ENCODE peak calls at places on chromosome 2, in six cellular contexts. One of them, this sample, is unnamed. For H3K4me1, the result is how much of the 10 kb centered on the place peaks cover.

GRCh38 chr2:147873859-147874483 is 29.1 kb downstream of the ACVR2A start:
- DNase-seq in GM12878: no peak
- DNase-seq in HCT116: no peak
- DNase-seq in K562: no peak
- DNase-seq in HepG2: no peak
- DNase-seq in H1: no peak
- DNase-seq in this sample: no peak

GRCh38 chr2:71736091-71736878 is 282.9 kb downstream of the DYSF start:
- DNase-seq in GM12878: no peak
- DNase-seq in HCT116: no peak
- DNase-seq in K562: no peak
- DNase-seq in HepG2: no peak
- DNase-seq in H1: no peak
- DNase-seq in this sample: no peak

GRCh38 chr2:151862688-151863087 is 34.5 kb upstream of the ARL5A start:
- DNase-seq in GM12878: peak
- DNase-seq in HCT116: no peak
- DNase-seq in K562: no peak
- DNase-seq in HepG2: no peak
- DNase-seq in H1: no peak
- DNase-seq in this sample: no peak

GRCh38 chr2:124092685-124093084 is 67.6 kb downstream of the CNTNAP5 start:
- DNase-seq in GM12878: no peak
- DNase-seq in HCT116: no peak
- DNase-seq in K562: no peak
- DNase-seq in HepG2: no peak
- DNase-seq in H1: no peak
- DNase-seq in this sample: no peak

GRCh38 chr2:95327861-95328260 is 30.7 kb downstream of the KCNIP3 start:
- DNase-seq in GM12878: no peak
- DNase-seq in HCT116: no peak
- DNase-seq in K562: no peak
- DNase-seq in HepG2: no peak
- DNase-seq in H1: no peak
- DNase-seq in this sample: no peak

GRCh38 chr2:37379881-37380296 is 35.5 kb downstream of the QPCT start:
- DNase-seq in GM12878: no peak
- DNase-seq in HCT116: no peak
- DNase-seq in K562: no peak
- DNase-seq in HepG2: peak
- DNase-seq in H1: no peak
- DNase-seq in this sample: no peak

GRCh38 chr2:20641123-20641985 is 9.5 kb downstream of the HS1BP3 start:
- DNase-seq in GM12878: no peak
- DNase-seq in HCT116: no peak
- DNase-seq in K562: no peak
- DNase-seq in HepG2: no peak
- DNase-seq in H1: no peak
- DNase-seq in this sample: no peak

GRCh38 chr2:159128191-159128590 is 158.3 kb downstream of the WDSUB1 start:
- DNase-seq in GM12878: no peak
- DNase-seq in HCT116: no peak
- DNase-seq in K562: no peak
- DNase-seq in HepG2: no peak
- DNase-seq in H1: no peak
- DNase-seq in this sample: no peak

GRCh38 chr2:29482867-29483266 is 367.7 kb downstream of the CLIP4 start:
- DNase-seq in GM12878: no peak
- DNase-seq in HCT116: no peak
- DNase-seq in K562: no peak
- DNase-seq in HepG2: no peak
- DNase-seq in H1: no peak
- DNase-seq in this sample: no peak

GRCh38 chr2:20156826-20157605 is 67.9 kb downstream of the SDC1 start:
- DNase-seq in GM12878: peak
- DNase-seq in HCT116: no peak
- DNase-seq in K562: no peak
- DNase-seq in HepG2: no peak
- DNase-seq in H1: no peak
- DNase-seq in this sample: no peak

GRCh38 chr2:62014102-62014501 is 108.6 kb downstream of the COMMD1 start:
- DNase-seq in GM12878: no peak
- DNase-seq in HCT116: no peak
- DNase-seq in K562: no peak
- DNase-seq in HepG2: peak
- DNase-seq in H1: no peak
- DNase-seq in this sample: no peak

GRCh38 chr2:26922638-26923466 is 47.6 kb upstream of the MAPRE3 start:
- DNase-seq in GM12878: no peak
- DNase-seq in HCT116: peak
- DNase-seq in K562: peak
- DNase-seq in HepG2: peak
- DNase-seq in H1: no peak
- DNase-seq in this sample: peak

GRCh38 chr2:190589008-190589407 is 54.5 kb upstream of the NEMP2 start:
- DNase-seq in GM12878: no peak
- DNase-seq in HCT116: no peak
- DNase-seq in K562: no peak
- DNase-seq in HepG2: no peak
- DNase-seq in H1: no peak
- DNase-seq in this sample: no peak

GRCh38 chr2:5693288-5694015 is 1.3 kb downstream of the SOX11 start:
- DNase-seq in GM12878: no peak
- DNase-seq in HCT116: no peak
- DNase-seq in K562: no peak
- DNase-seq in HepG2: no peak
- DNase-seq in H1: peak
- DNase-seq in this sample: no peak

GRCh38 chr2:241014764-241015163 is 16.3 kb downstream of the SNED1 start:
- DNase-seq in GM12878: no peak
- DNase-seq in HCT116: no peak
- DNase-seq in K562: no peak
- DNase-seq in HepG2: no peak
- DNase-seq in H1: no peak
- DNase-seq in this sample: no peak

GRCh38 chr2:39228413-39229209 is 15.2 kb downstream of the CDKL4 start:
- DNase-seq in GM12878: no peak
- DNase-seq in HCT116: no peak
- DNase-seq in K562: peak
- DNase-seq in HepG2: peak
- DNase-seq in H1: peak
- DNase-seq in this sample: peak

GRCh38 chr2:12300019-12300602 is 416.6 kb upstream of the TRIB2 start:
- DNase-seq in GM12878: no peak
- DNase-seq in HCT116: no peak
- DNase-seq in K562: no peak
- DNase-seq in HepG2: no peak
- DNase-seq in H1: no peak
- DNase-seq in this sample: no peak

GRCh38 chr2:37590119-37590571 is 81.3 kb downstream of the CDC42EP3 start:
- DNase-seq in GM12878: no peak
- DNase-seq in HCT116: no peak
- DNase-seq in K562: no peak
- DNase-seq in HepG2: no peak
- DNase-seq in H1: no peak
- DNase-seq in this sample: no peak

GRCh38 chr2:230811508-230811907 is 53.2 kb upstream of the ITM2C start:
- DNase-seq in GM12878: no peak
- DNase-seq in HCT116: no peak
- DNase-seq in K562: no peak
- DNase-seq in HepG2: no peak
- DNase-seq in H1: no peak
- DNase-seq in this sample: no peak

GRCh38 chr2:17759805-17760204 is 5.9 kb downstream of the GEN1 start:
- DNase-seq in GM12878: no peak
- DNase-seq in HCT116: no peak
- DNase-seq in K562: no peak
- DNase-seq in HepG2: no peak
- DNase-seq in H1: no peak
- DNase-seq in this sample: no peak

GRCh38 chr2:134244587-134244986 is 9.3 kb upstream of the MGAT5 start:
- DNase-seq in GM12878: no peak
- DNase-seq in HCT116: no peak
- DNase-seq in K562: no peak
- DNase-seq in HepG2: no peak
- DNase-seq in H1: no peak
- DNase-seq in this sample: no peak

GRCh38 chr2:69453475-69454129 is 16.4 kb upstream of the NFU1 start:
- DNase-seq in GM12878: peak
- DNase-seq in HCT116: no peak
- DNase-seq in K562: no peak
- DNase-seq in HepG2: no peak
- DNase-seq in H1: no peak
- DNase-seq in this sample: no peak

GRCh38 chr2:65364054-65364651 is 68.2 kb downstream of the SPRED2 start:
- DNase-seq in GM12878: no peak
- DNase-seq in HCT116: no peak
- DNase-seq in K562: no peak
- DNase-seq in HepG2: no peak
- DNase-seq in H1: no peak
- DNase-seq in this sample: no peak

GRCh38 chr2:124024491-124025348 is at the start of gene CNTNAP5:
- DNase-seq in GM12878: no peak
- DNase-seq in HCT116: no peak
- DNase-seq in K562: peak
- DNase-seq in HepG2: no peak
- DNase-seq in H1: peak
- DNase-seq in this sample: peak

GRCh38 chr2:226790436-226790835 is 9.2 kb downstream of the IRS1 start:
- DNase-seq in GM12878: no peak
- DNase-seq in HCT116: no peak
- DNase-seq in K562: no peak
- DNase-seq in HepG2: no peak
- DNase-seq in H1: no peak
- DNase-seq in this sample: no peak

GRCh38 chr2:180604077-180604476 is 376.3 kb upstream of the UBE2E3 start:
- DNase-seq in GM12878: no peak
- DNase-seq in HCT116: peak
- DNase-seq in K562: no peak
- DNase-seq in HepG2: peak
- DNase-seq in H1: peak
- DNase-seq in this sample: peak

GRCh38 chr2:121849236-121849635 is 93.8 kb downstream of the TSN start:
- DNase-seq in GM12878: no peak
- DNase-seq in HCT116: no peak
- DNase-seq in K562: no peak
- DNase-seq in HepG2: no peak
- DNase-seq in H1: no peak
- DNase-seq in this sample: no peak

GRCh38 chr2:197236816-197237215 is 73.8 kb downstream of the ANKRD44 start:
- DNase-seq in GM12878: no peak
- DNase-seq in HCT116: no peak
- DNase-seq in K562: no peak
- DNase-seq in HepG2: no peak
- DNase-seq in H1: no peak
- DNase-seq in this sample: no peak

GRCh38 chr2:134460583-134460998 is 206.7 kb downstream of the MGAT5 start:
- DNase-seq in GM12878: no peak
- DNase-seq in HCT116: peak
- DNase-seq in K562: peak
- DNase-seq in HepG2: peak
- DNase-seq in H1: peak
- DNase-seq in this sample: peak

DNA sequence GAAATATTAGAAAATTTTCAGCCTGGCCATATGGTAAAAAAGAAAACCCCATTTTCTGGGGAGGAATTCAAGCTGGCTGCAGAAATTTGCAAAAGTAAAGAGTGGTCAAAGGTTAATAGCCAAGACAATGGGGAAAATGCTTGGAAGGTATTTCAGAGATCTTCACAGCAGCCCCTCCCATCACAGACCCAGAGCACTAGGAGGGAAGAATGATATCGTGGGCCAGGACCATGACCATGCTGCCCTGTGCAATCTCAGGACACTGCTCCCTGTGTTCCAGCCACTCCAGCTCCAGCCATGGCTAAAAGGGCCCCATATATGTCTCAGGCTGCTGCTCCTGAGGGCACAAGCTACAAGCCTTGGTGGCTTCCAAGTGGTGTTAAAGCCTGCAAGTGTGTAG is 93.9 kb upstream of the AGAP1 start:
- DNase-seq in GM12878: no peak
- DNase-seq in HCT116: no peak
- DNase-seq in K562: no peak
- DNase-seq in HepG2: no peak
- DNase-seq in H1: no peak
- DNase-seq in this sample: no peak
- H3K4me1 ChIP-seq in GM12878: under half
- H3K4me1 ChIP-seq in HCT116: under half
- H3K4me1 ChIP-seq in K562: under half
- H3K4me1 ChIP-seq in HepG2: under half
- H3K4me1 ChIP-seq in H1: under half
- H3K4me1 ChIP-seq in this sample: under half

GRCh38 chr2:98959759-98960507 is 23.9 kb upstream of the CRACDL start:
- DNase-seq in GM12878: no peak
- DNase-seq in HCT116: no peak
- DNase-seq in K562: no peak
- DNase-seq in HepG2: no peak
- DNase-seq in H1: no peak
- DNase-seq in this sample: no peak
- TF ChIP-seq ZNF274 in GM12878: no peak
- TF ChIP-seq ZNF274 in HCT116: no peak
- TF ChIP-seq ZNF274 in K562: no peak
- TF ChIP-seq ZNF274 in HepG2: no peak
- TF ChIP-seq ZNF274 in H1: no peak
- TF ChIP-seq ZNF274 in this sample: no peak

GRCh38 chr2:35819053-35819452 is 536.5 kb upstream of the CRIM1 start:
- DNase-seq in GM12878: no peak
- DNase-seq in HCT116: no peak
- DNase-seq in K562: no peak
- DNase-seq in HepG2: no peak
- DNase-seq in H1: no peak
- DNase-seq in this sample: no peak
- H3K9ac ChIP-seq in GM12878: no peak
- H3K9ac ChIP-seq in HCT116: no peak
- H3K9ac ChIP-seq in K562: no peak
- H3K9ac ChIP-seq in HepG2: no peak
- H3K9ac ChIP-seq in H1: no peak
- H3K9ac ChIP-seq in this sample: no peak

GRCh38 chr2:36360063-36360462 is 4.5 kb downstream of the CRIM1 start:
- DNase-seq in GM12878: no peak
- DNase-seq in HCT116: no peak
- DNase-seq in K562: no peak
- DNase-seq in HepG2: no peak
- DNase-seq in H1: no peak
- DNase-seq in this sample: no peak

GRCh38 chr2:36360834-36361233 is 5.3 kb downstream of the CRIM1 start:
- DNase-seq in GM12878: no peak
- DNase-seq in HCT116: no peak
- DNase-seq in K562: no peak
- DNase-seq in HepG2: no peak
- DNase-seq in H1: no peak
- DNase-seq in this sample: no peak

GRCh38 chr2:36359006-36359580 is 3.5 kb downstream of the CRIM1 start:
- DNase-seq in GM12878: no peak
- DNase-seq in HCT116: no peak
- DNase-seq in K562: no peak
- DNase-seq in HepG2: no peak
- DNase-seq in H1: no peak
- DNase-seq in this sample: no peak

GRCh38 chr2:36361396-36361795 is 5.8 kb downstream of the CRIM1 start:
- DNase-seq in GM12878: no peak
- DNase-seq in HCT116: no peak
- DNase-seq in K562: no peak
- DNase-seq in HepG2: no peak
- DNase-seq in H1: no peak
- DNase-seq in this sample: no peak

GRCh38 chr2:36362291-36362690 is 6.7 kb downstream of the CRIM1 start:
- DNase-seq in GM12878: no peak
- DNase-seq in HCT116: no peak
- DNase-seq in K562: no peak
- DNase-seq in HepG2: no peak
- DNase-seq in H1: no peak
- DNase-seq in this sample: no peak
- H3K4me1 ChIP-seq in GM12878: under half
- H3K4me1 ChIP-seq in HCT116: half or more
- H3K4me1 ChIP-seq in K562: under half
- H3K4me1 ChIP-seq in HepG2: half or more
- H3K4me1 ChIP-seq in H1: under half
- H3K4me1 ChIP-seq in this sample: under half